ENCODE peak calls at places on chromosomes 2 and 18, in five cellular contexts. One of them, this sample, is unnamed.

GRCh38 chr2:238290079-238290478 is 1.7 kb upstream of the PER2 start:
- DNase-seq in activated naive CD8-positive, alpha-beta T cell treated with anti-CD3 and anti-CD28 coated beads for 36 hours: peak; percentile 20
- DNase-seq in activated naive CD4-positive, alpha-beta T cell treated with Interleukin-2 at 50 U/mL for 16 hours: peak; percentile 8
- DNase-seq in HEK293T: no peak
- DNase-seq in Calu3: peak; percentile 89
- DNase-seq in this sample: peak; percentile 50

GRCh38 chr2:163715199-163715598 is 20.6 kb downstream of the FIGN start:
- DNase-seq in activated naive CD8-positive, alpha-beta T cell treated with anti-CD3 and anti-CD28 coated beads for 36 hours: no peak
- DNase-seq in activated naive CD4-positive, alpha-beta T cell treated with Interleukin-2 at 50 U/mL for 16 hours: no peak
- DNase-seq in HEK293T: no peak
- DNase-seq in Calu3: no peak
- DNase-seq in this sample: no peak

GRCh38 chr2:27088644-27089043 is 2.1 kb downstream of the KHK start:
- DNase-seq in activated naive CD8-positive, alpha-beta T cell treated with anti-CD3 and anti-CD28 coated beads for 36 hours: no peak
- DNase-seq in activated naive CD4-positive, alpha-beta T cell treated with Interleukin-2 at 50 U/mL for 16 hours: no peak
- DNase-seq in HEK293T: no peak
- DNase-seq in Calu3: no peak
- DNase-seq in this sample: no peak

GRCh38 chr2:239368906-239369584 is 31.8 kb downstream of the HDAC4 start:
- DNase-seq in activated naive CD8-positive, alpha-beta T cell treated with anti-CD3 and anti-CD28 coated beads for 36 hours: no peak
- DNase-seq in activated naive CD4-positive, alpha-beta T cell treated with Interleukin-2 at 50 U/mL for 16 hours: no peak
- DNase-seq in HEK293T: no peak
- DNase-seq in Calu3: no peak
- DNase-seq in this sample: no peak

GRCh38 chr18:13366541-13366940 is 148.0 kb downstream of the LDLRAD4 start:
- DNase-seq in activated naive CD8-positive, alpha-beta T cell treated with anti-CD3 and anti-CD28 coated beads for 36 hours: no peak
- DNase-seq in activated naive CD4-positive, alpha-beta T cell treated with Interleukin-2 at 50 U/mL for 16 hours: no peak
- DNase-seq in HEK293T: no peak
- DNase-seq in Calu3: no peak
- DNase-seq in this sample: no peak

GRCh38 chr2:191218292-191218898 is 26.8 kb upstream of the MYO1B start:
- DNase-seq in activated naive CD8-positive, alpha-beta T cell treated with anti-CD3 and anti-CD28 coated beads for 36 hours: peak; percentile 45
- DNase-seq in activated naive CD4-positive, alpha-beta T cell treated with Interleukin-2 at 50 U/mL for 16 hours: peak; percentile 26
- DNase-seq in HEK293T: peak; percentile 61
- DNase-seq in Calu3: peak; percentile 68
- DNase-seq in this sample: peak; percentile 78

GRCh38 chr2:19532797-19533196 is 174.4 kb upstream of the OSR1 start:
- DNase-seq in activated naive CD8-positive, alpha-beta T cell treated with anti-CD3 and anti-CD28 coated beads for 36 hours: no peak
- DNase-seq in activated naive CD4-positive, alpha-beta T cell treated with Interleukin-2 at 50 U/mL for 16 hours: no peak
- DNase-seq in HEK293T: no peak
- DNase-seq in Calu3: no peak
- DNase-seq in this sample: no peak

GRCh38 chr18:77132369-77133050 is at the start of gene MBP:
- DNase-seq in activated naive CD8-positive, alpha-beta T cell treated with anti-CD3 and anti-CD28 coated beads for 36 hours: peak; percentile 77
- DNase-seq in activated naive CD4-positive, alpha-beta T cell treated with Interleukin-2 at 50 U/mL for 16 hours: peak; percentile 71
- DNase-seq in HEK293T: peak; percentile 12
- DNase-seq in Calu3: peak; percentile 99
- DNase-seq in this sample: peak; percentile 82

GRCh38 chr2:132479140-132479539 is 62.5 kb downstream of the GPR39 start:
- DNase-seq in activated naive CD8-positive, alpha-beta T cell treated with anti-CD3 and anti-CD28 coated beads for 36 hours: no peak
- DNase-seq in activated naive CD4-positive, alpha-beta T cell treated with Interleukin-2 at 50 U/mL for 16 hours: no peak
- DNase-seq in HEK293T: no peak
- DNase-seq in Calu3: no peak
- DNase-seq in this sample: no peak

GRCh38 chr2:60707750-60708371 is 48.2 kb upstream of the PAPOLG start:
- DNase-seq in activated naive CD8-positive, alpha-beta T cell treated with anti-CD3 and anti-CD28 coated beads for 36 hours: no peak
- DNase-seq in activated naive CD4-positive, alpha-beta T cell treated with Interleukin-2 at 50 U/mL for 16 hours: no peak
- DNase-seq in HEK293T: peak; percentile 44
- DNase-seq in Calu3: no peak
- DNase-seq in this sample: no peak

GRCh38 chr2:232887171-232887850 is 17.2 kb downstream of the SNORC start:
- DNase-seq in activated naive CD8-positive, alpha-beta T cell treated with anti-CD3 and anti-CD28 coated beads for 36 hours: no peak
- DNase-seq in activated naive CD4-positive, alpha-beta T cell treated with Interleukin-2 at 50 U/mL for 16 hours: no peak
- DNase-seq in HEK293T: no peak
- DNase-seq in Calu3: no peak
- DNase-seq in this sample: no peak

GRCh38 chr2:213275265-213275664 is 9.0 kb upstream of the SPAG16 start:
- DNase-seq in activated naive CD8-positive, alpha-beta T cell treated with anti-CD3 and anti-CD28 coated beads for 36 hours: no peak
- DNase-seq in activated naive CD4-positive, alpha-beta T cell treated with Interleukin-2 at 50 U/mL for 16 hours: no peak
- DNase-seq in HEK293T: no peak
- DNase-seq in Calu3: no peak
- DNase-seq in this sample: no peak

GRCh38 chr2:27275211-27276150 is at the start of gene DNAJC5G:
- DNase-seq in activated naive CD8-positive, alpha-beta T cell treated with anti-CD3 and anti-CD28 coated beads for 36 hours: no peak
- DNase-seq in activated naive CD4-positive, alpha-beta T cell treated with Interleukin-2 at 50 U/mL for 16 hours: no peak
- DNase-seq in HEK293T: no peak
- DNase-seq in Calu3: no peak
- DNase-seq in this sample: no peak

GRCh38 chr2:196955036-196955435 is 28.5 kb upstream of the PGAP1 start:
- DNase-seq in activated naive CD8-positive, alpha-beta T cell treated with anti-CD3 and anti-CD28 coated beads for 36 hours: no peak
- DNase-seq in activated naive CD4-positive, alpha-beta T cell treated with Interleukin-2 at 50 U/mL for 16 hours: no peak
- DNase-seq in HEK293T: no peak
- DNase-seq in Calu3: no peak
- DNase-seq in this sample: no peak

GRCh38 chr18:36714476-36714875 is 114.3 kb downstream of the TPGS2 start:
- DNase-seq in activated naive CD8-positive, alpha-beta T cell treated with anti-CD3 and anti-CD28 coated beads for 36 hours: no peak
- DNase-seq in activated naive CD4-positive, alpha-beta T cell treated with Interleukin-2 at 50 U/mL for 16 hours: no peak
- DNase-seq in HEK293T: no peak
- DNase-seq in Calu3: no peak
- DNase-seq in this sample: no peak